ENCODE peak calls at places on chromosome X, in five cellular contexts. One of them, this sample, is unnamed.

GRCh38 chrX:41332005-41332404 is 2.0 kb upstream of the DDX3X start:
- DNase-seq in NCI-H345: no peak
- DNase-seq in activated naive CD8-positive, alpha-beta T cell treated with anti-CD3 and anti-CD28 coated beads for 36 hours: no peak
- DNase-seq in HS-27A: no peak
- DNase-seq in cardiac fibroblast: no peak
- DNase-seq in this sample: no peak

GRCh38 chrX:132467029-132467428 is 21.8 kb downstream of the MBNL3 start:
- DNase-seq in activated naive CD8-positive, alpha-beta T cell treated with anti-CD3 and anti-CD28 coated beads for 36 hours: no peak
- DNase-seq in HS-27A: no peak
- DNase-seq in cardiac fibroblast: peak
- DNase-seq in NCI-H345: no peak
- DNase-seq in this sample: no peak

GRCh38 chrX:154016366-154017076 is 3.2 kb downstream of the IRAK1 start:
- DNase-seq in activated naive CD8-positive, alpha-beta T cell treated with anti-CD3 and anti-CD28 coated beads for 36 hours: no peak
- DNase-seq in cardiac fibroblast: no peak
- DNase-seq in NCI-H345: no peak
- DNase-seq in HS-27A: no peak
- DNase-seq in this sample: no peak

GRCh38 chrX:53362439-53362838 is 60.0 kb downstream of the SMC1A start:
- DNase-seq in HS-27A: no peak
- DNase-seq in NCI-H345: no peak
- DNase-seq in cardiac fibroblast: no peak
- DNase-seq in activated naive CD8-positive, alpha-beta T cell treated with anti-CD3 and anti-CD28 coated beads for 36 hours: no peak
- DNase-seq in this sample: no peak

GRCh38 chrX:30504309-30504708 is 73.3 kb downstream of the TASL start:
- DNase-seq in NCI-H345: peak
- DNase-seq in activated naive CD8-positive, alpha-beta T cell treated with anti-CD3 and anti-CD28 coated beads for 36 hours: no peak
- DNase-seq in cardiac fibroblast: peak
- DNase-seq in HS-27A: no peak
- DNase-seq in this sample: no peak

GRCh38 chrX:148940411-148940996 is 440.1 kb downstream of the AFF2 start:
- DNase-seq in cardiac fibroblast: peak
- DNase-seq in activated naive CD8-positive, alpha-beta T cell treated with anti-CD3 and anti-CD28 coated beads for 36 hours: no peak
- DNase-seq in NCI-H345: no peak
- DNase-seq in HS-27A: no peak
- DNase-seq in this sample: no peak

GRCh38 chrX:103629295-103630170 is 758 bp downstream of the TCEAL1 start:
- DNase-seq in cardiac fibroblast: peak
- DNase-seq in activated naive CD8-positive, alpha-beta T cell treated with anti-CD3 and anti-CD28 coated beads for 36 hours: peak
- DNase-seq in NCI-H345: peak
- DNase-seq in HS-27A: no peak
- DNase-seq in this sample: peak

GRCh38 chrX:123924181-123924580 is 37.3 kb upstream of the STAG2 start:
- DNase-seq in HS-27A: no peak
- DNase-seq in NCI-H345: no peak
- DNase-seq in cardiac fibroblast: no peak
- DNase-seq in activated naive CD8-positive, alpha-beta T cell treated with anti-CD3 and anti-CD28 coated beads for 36 hours: no peak
- DNase-seq in this sample: no peak

GRCh38 chrX:46805270-46805669 is 31.6 kb upstream of the RP2 start:
- DNase-seq in cardiac fibroblast: no peak
- DNase-seq in HS-27A: no peak
- DNase-seq in NCI-H345: no peak
- DNase-seq in activated naive CD8-positive, alpha-beta T cell treated with anti-CD3 and anti-CD28 coated beads for 36 hours: no peak
- DNase-seq in this sample: no peak

GRCh38 chrX:112341598-112341997 is 259.0 kb upstream of the TRPC5 start:
- DNase-seq in activated naive CD8-positive, alpha-beta T cell treated with anti-CD3 and anti-CD28 coated beads for 36 hours: no peak
- DNase-seq in cardiac fibroblast: no peak
- DNase-seq in HS-27A: no peak
- DNase-seq in NCI-H345: no peak
- DNase-seq in this sample: no peak

GRCh38 chrX:25873196-25873595 is 264.9 kb upstream of the MAGEB18 start:
- DNase-seq in HS-27A: no peak
- DNase-seq in activated naive CD8-positive, alpha-beta T cell treated with anti-CD3 and anti-CD28 coated beads for 36 hours: no peak
- DNase-seq in NCI-H345: peak
- DNase-seq in cardiac fibroblast: peak
- DNase-seq in this sample: no peak

GRCh38 chrX:41180194-41180902 is 95.1 kb downstream of the USP9X start:
- DNase-seq in activated naive CD8-positive, alpha-beta T cell treated with anti-CD3 and anti-CD28 coated beads for 36 hours: peak
- DNase-seq in NCI-H345: peak
- DNase-seq in cardiac fibroblast: peak
- DNase-seq in HS-27A: no peak
- DNase-seq in this sample: peak

GRCh38 chrX:21974011-21974385 is 33.5 kb downstream of the SMS start:
- DNase-seq in HS-27A: no peak
- DNase-seq in activated naive CD8-positive, alpha-beta T cell treated with anti-CD3 and anti-CD28 coated beads for 36 hours: no peak
- DNase-seq in NCI-H345: no peak
- DNase-seq in cardiac fibroblast: no peak
- DNase-seq in this sample: no peak

GRCh38 chrX:54208531-54208930 is 25.5 kb upstream of the FAM120C start:
- DNase-seq in cardiac fibroblast: peak
- DNase-seq in NCI-H345: no peak
- DNase-seq in activated naive CD8-positive, alpha-beta T cell treated with anti-CD3 and anti-CD28 coated beads for 36 hours: no peak
- DNase-seq in HS-27A: no peak
- DNase-seq in this sample: no peak